ENCODE peak calls at places on chromosomes 2 and 18, in four cellular contexts. F is body of pancreas, D is endothelial cell of umbilical vein, G is Peyer's patch. H is an unnamed sample.

GRCh38 chr18:25239636-25240468 is 112.1 kb downstream of the ZNF521 start:
- DNase-seq in F (no peak), D (peak), G (no peak), H (no peak)

GRCh38 chr2:130313812-130314334 is 28.8 kb upstream of the IMP4 start:
- DNase-seq in F (no peak), D (no peak), G (no peak), H (no peak)

GRCh38 chr2:185618630-185619029 is 120.0 kb upstream of the FSIP2 start:
- DNase-seq in F (no peak), D (no peak), G (no peak), H (no peak)

GRCh38 chr2:40367652-40368051 is 84.2 kb downstream of the SLC8A1 start:
- DNase-seq in F (no peak), D (no peak), G (no peak), H (no peak)

GRCh38 chr2:172288603-172289002 is 138.8 kb upstream of the ITGA6 start:
- DNase-seq in F (peak), D (peak), G (no peak), H (peak)

GRCh38 chr18:3450358-3451107 is 561 bp downstream of the TGIF1 start:
- DNase-seq in F (peak), D (peak), G (peak), H (no peak)

GRCh38 chr2:10016802-10017258 is 26.5 kb upstream of the KLF11 start:
- DNase-seq in F (no peak), D (no peak), G (peak), H (no peak)

GRCh38 chr2:25418944-25419677 is 77.4 kb upstream of the DNMT3A start:
- DNase-seq in F (no peak), D (no peak), G (no peak), H (no peak)

GRCh38 chr2:43024515-43024962 is 201.9 kb downstream of the ZFP36L2 start:
- DNase-seq in F (peak), D (peak), G (peak), H (peak)

GRCh38 chr2:45705233-45705632 is 53.8 kb downstream of the PRKCE start:
- DNase-seq in F (peak), D (no peak), G (no peak), H (no peak)

GRCh38 chr2:203650860-203651613 is 55.4 kb upstream of the CD28 start:
- DNase-seq in F (peak), D (peak), G (no peak), H (no peak)

GRCh38 chr2:151302286-151302878 is 12.9 kb upstream of the NMI start:
- DNase-seq in F (no peak), D (no peak), G (no peak), H (no peak)

GRCh38 chr2:58638256-58638795 is 397.2 kb upstream of the FANCL start:
- DNase-seq in F (no peak), D (peak), G (no peak), H (no peak)

GRCh38 chr2:209946539-209946938 is 55.9 kb upstream of the RPE start:
- DNase-seq in F (no peak), D (no peak), G (no peak), H (no peak)

GRCh38 chr2:64992990-64993389 is 3.8 kb downstream of the SLC1A4 start:
- DNase-seq in F (peak), D (no peak), G (no peak), H (no peak)

GRCh38 chr18:10169064-10169562 is 255.3 kb downstream of the VAPA start:
- DNase-seq in F (no peak), D (peak), G (no peak), H (no peak)

GRCh38 chr2:42138163-42139016 is 30.8 kb upstream of the EML4 start:
- DNase-seq in F (peak), D (peak), G (no peak), H (no peak)

GRCh38 chr2:84970266-84970955 is 550 bp upstream of the KCMF1 start:
- DNase-seq in F (peak), D (peak), G (peak), H (peak)

GRCh38 chr2:84965827-84966226 is 5.1 kb upstream of the KCMF1 start:
- DNase-seq in F (no peak), D (no peak), G (no peak), H (no peak)

GRCh38 chr2:84969511-84970265 is 1.3 kb upstream of the KCMF1 start:
- DNase-seq in F (peak), D (peak), G (no peak), H (no peak)

GRCh38 chr2:84971799-84972790 is 1.1 kb downstream of the KCMF1 start:
- DNase-seq in F (peak), D (peak), G (peak), H (no peak)

DNA sequence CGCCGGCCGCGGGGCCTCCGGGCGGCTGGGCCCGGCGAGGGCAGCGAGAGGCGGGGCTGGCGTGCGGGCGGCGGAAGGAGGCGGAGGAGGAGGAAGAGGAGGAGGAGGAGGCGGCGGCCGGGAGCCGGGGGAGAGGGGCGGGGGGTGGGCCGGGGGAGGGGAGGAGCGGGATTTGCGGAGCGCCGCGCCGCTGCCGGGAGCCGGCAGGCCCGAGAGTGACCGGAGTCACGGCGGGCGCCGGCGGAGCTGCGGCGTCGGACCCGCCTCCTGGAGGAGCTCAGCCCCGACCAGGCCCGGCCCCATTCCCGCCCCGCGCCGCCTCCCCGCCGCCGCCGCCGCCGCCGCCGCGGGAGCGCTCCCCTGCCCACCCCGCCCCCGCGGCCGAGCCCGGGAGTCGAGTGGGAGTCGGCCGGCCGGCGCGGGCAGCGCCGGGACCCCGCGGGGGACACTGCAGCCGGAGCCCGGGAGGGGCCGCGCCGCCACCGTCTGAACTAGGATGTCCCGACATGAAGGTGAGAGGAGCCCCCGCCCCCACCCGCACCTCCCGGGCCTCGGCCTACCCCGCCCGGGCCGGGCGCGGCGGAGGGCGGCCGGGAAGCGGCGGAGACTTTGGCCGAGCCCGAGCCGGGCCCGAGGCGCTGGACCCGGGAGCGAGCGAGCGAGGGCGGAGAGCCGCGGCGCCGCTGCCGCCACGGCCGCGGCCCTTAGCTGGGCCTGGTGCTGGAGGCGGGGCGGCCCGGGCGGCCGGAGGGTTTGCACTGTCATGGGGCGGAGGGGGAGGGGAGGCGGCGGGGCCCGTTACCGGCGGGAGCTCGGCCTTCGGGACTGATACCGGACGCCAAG is at the start of gene KCMF1:
- DNase-seq in F (peak), D (peak), G (peak), H (peak)
- TF ChIP-seq POLR2A in F (no peak), D (peak), G (no peak), H (peak)

GRCh38 chr18:12315911-12316310 is 7.9 kb downstream of the TUBB6 start:
- DNase-seq in F (peak), D (no peak), G (no peak), H (no peak)
- TF ChIP-seq POLR2A in F (no peak), D (no peak), G (no peak), H (no peak)

DNA sequence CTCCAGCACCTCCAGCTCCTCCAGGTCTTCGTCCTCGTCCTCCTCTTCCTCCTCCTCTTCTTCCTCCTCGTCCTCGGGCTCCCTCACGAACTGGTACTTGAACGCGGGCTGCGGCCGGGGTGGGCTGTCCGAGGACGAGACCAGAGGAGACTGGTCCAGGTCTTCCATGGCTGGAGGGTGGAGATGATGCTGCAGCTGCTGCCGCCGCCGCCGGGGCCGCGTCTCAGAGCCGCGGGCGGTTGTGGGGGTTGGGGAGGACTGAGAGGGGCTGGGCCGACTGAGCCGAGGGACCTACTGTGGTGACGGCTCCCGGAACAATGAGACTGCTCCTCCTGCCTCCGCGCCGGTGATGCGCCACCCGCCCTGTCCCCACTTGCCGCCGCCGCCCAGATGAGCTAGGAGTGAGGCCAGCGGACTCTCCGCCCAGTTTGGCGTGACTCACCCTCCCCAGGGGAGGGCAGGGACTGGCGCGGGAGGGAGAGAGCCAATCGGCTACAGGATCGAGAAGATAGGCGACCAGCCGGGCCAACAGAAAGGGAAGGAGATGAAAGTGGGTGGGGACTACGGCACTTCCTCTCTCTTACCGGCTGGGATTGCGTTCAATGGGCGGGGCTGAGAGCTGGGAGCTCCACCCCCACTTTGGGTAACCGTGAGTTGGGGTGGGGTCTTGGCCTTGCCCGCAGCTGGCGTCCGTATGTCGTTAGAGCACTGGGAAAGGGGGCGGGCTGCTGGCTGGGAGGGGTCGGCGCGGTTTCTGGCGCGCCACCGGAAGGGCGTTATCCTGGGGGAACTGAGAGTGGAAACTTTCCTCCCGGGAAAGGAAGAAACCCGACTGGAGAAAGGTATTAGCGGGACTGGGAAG is at the start of gene RTN4:
- DNase-seq in F (peak), D (peak), G (peak), H (peak)
- TF ChIP-seq POLR2A in F (peak), D (peak), G (peak), H (peak)

DNA sequence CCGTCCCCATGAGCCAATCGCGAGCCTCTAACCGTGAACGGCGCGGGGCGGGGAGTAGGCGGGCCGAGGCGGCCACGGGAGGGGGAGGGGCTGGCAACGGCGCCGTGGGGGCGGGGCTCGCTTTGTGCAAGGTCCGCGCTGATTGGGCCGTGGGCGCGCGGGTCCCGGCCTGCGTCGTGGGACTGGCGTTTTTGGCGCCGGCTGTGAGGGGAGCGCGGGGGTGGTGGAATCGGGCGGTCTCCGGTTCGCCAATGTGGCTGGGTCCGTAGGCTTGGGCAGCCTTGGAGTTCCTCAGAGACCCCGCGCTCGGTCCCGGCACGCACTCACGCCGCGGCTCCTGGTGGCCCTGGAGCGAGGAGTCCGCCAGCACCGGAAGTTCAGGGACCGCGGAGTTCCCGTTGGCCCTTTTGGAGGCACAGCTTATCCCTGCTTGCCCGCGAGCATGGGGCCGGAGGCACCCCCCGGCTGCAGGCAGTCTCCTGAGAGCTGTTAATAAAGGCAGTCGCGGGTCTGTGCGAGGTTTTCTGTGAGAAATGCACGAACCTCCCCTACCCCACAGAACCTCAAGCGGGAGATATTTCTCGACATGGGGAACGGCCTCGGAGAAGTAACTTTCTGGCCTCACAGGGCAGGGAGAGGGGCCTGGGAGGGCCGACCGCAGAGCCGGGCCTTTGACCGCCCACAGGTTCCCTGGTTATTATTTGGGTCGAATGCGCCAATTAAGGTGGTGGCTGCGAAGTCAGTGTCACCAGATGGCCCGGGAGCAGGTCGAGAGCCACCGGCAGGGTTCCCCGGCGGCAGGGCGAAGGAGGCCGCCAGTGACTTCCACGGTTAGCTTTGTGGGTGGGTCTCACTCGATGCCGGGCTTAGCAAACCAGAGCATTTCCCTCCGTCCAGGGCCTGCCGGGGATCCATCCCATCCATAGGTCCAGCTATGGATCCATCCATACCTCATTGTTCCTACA is 574 bp upstream of the NCL start:
- DNase-seq in F (peak), D (no peak), G (peak), H (peak)
- TF ChIP-seq POLR2A in F (peak), D (peak), G (no peak), H (peak)

GRCh38 chr2:231604101-231604684 is 11.5 kb downstream of the TEX44 start:
- DNase-seq in F (peak), D (no peak), G (no peak), H (peak)
- TF ChIP-seq POLR2A in F (peak), D (no peak), G (peak), H (peak)

GRCh38 chr2:110858135-110858737 is 125.9 kb downstream of the ACOXL start:
- DNase-seq in F (no peak), D (no peak), G (no peak), H (no peak)
- TF ChIP-seq POLR2A in F (no peak), D (no peak), G (no peak), H (no peak)